ENCODE peak calls at places on chromosomes 16 and 17, in four cellular contexts. X, I, B and Y are unnamed samples.

GRCh38 chr17:67156269-67157199 is 88.5 kb downstream of the HELZ start:
- DNase-seq in I (no peak), X (no peak), B (no peak), Y (no peak)

GRCh38 chr16:8849411-8850011 is 19.3 kb downstream of the CARHSP1 start:
- DNase-seq in X (no peak), B (no peak), I (no peak), Y (no peak)

GRCh38 chr17:15303293-15303692 is 38.1 kb downstream of the TEKT3 start:
- DNase-seq in I (no peak), X (no peak), B (no peak), Y (no peak)

GRCh38 chr16:21656795-21657768 is 4.7 kb upstream of the IGSF6 start:
- DNase-seq in I (peak), B (peak), X (peak), Y (no peak)

GRCh38 chr17:63039899-63040602 is 74.0 kb downstream of the TANC2 start:
- DNase-seq in B (no peak), X (peak), I (no peak), Y (no peak)

GRCh38 chr16:29883987-29884386 is 15.4 kb downstream of the SEZ6L2 start:
- DNase-seq in B (no peak), X (peak), I (no peak), Y (no peak)

GRCh38 chr17:81877569-81877968 is 6.4 kb upstream of the ARHGDIA start:
- DNase-seq in I (no peak), X (no peak), B (no peak), Y (no peak)

GRCh38 chr17:35740216-35740615 is 8.8 kb downstream of the RASL10B start:
- DNase-seq in B (no peak), I (no peak), X (no peak), Y (no peak)

GRCh38 chr17:81025756-81026155 is 9.2 kb upstream of the BAIAP2 start:
- DNase-seq in I (no peak), X (no peak), B (no peak), Y (no peak)

GRCh38 chr17:61495161-61495857 is 43.1 kb downstream of the TBX4 start:
- DNase-seq in I (no peak), X (no peak), B (no peak), Y (no peak)

GRCh38 chr17:8855477-8856204 is 11.8 kb downstream of the PIK3R6 start:
- DNase-seq in B (peak), X (no peak), I (no peak), Y (no peak)

GRCh38 chr17:8125947-8126305 is 2.0 kb upstream of the HES7 start:
- DNase-seq in B (no peak), X (no peak), I (no peak), Y (no peak)

GRCh38 chr16:85149776-85150175 is 37.5 kb upstream of the CIBAR2 start:
- DNase-seq in X (no peak), B (no peak), I (no peak), Y (no peak)

GRCh38 chr16:87448866-87449265 is 44.0 kb downstream of the ZCCHC14 start:
- DNase-seq in B (no peak), X (no peak), I (no peak), Y (no peak)

GRCh38 chr17:62119373-62119772 is 54.3 kb upstream of the MED13 start:
- DNase-seq in I (no peak), X (no peak), B (no peak), Y (no peak)

GRCh38 chr16:28098959-28099945 is 35.7 kb upstream of the GSG1L start:
- DNase-seq in B (no peak), X (no peak), I (no peak), Y (no peak)

GRCh38 chr16:65121870-65122723 is at the start of gene CDH11:
- DNase-seq in I (no peak), B (no peak), X (no peak), Y (peak)

GRCh38 chr17:58356231-58356630 is 4.2 kb upstream of the SUPT4H1 start:
- DNase-seq in B (no peak), X (no peak), I (no peak), Y (no peak)

GRCh38 chr17:7025240-7025639 is 2.4 kb downstream of the BCL6B start:
- DNase-seq in X (no peak), I (no peak), B (no peak), Y (no peak)

GRCh38 chr16:20137194-20137593 is 63.5 kb upstream of the GPR139 start:
- DNase-seq in B (no peak), X (no peak), I (no peak), Y (no peak)

GRCh38 chr17:29170682-29171081 is 9.5 kb downstream of the MYO18A start:
- DNase-seq in I (no peak), B (no peak), X (no peak), Y (no peak)

GRCh38 chr17:66686601-66687000 is 148.3 kb upstream of the CACNG5 start:
- DNase-seq in X (no peak), I (no peak), B (no peak), Y (no peak)

GRCh38 chr16:3528406-3528805 is 27.6 kb downstream of the CLUAP1 start:
- DNase-seq in I (no peak), B (no peak), X (no peak), Y (no peak)

GRCh38 chr16:30609002-30609927 is 924 bp downstream of the ZNF689 start:
- DNase-seq in X (peak), B (no peak), I (no peak), Y (peak)

GRCh38 chr17:39787038-39787437 is 49.3 kb downstream of the GRB7 start:
- DNase-seq in I (no peak), B (no peak), X (no peak), Y (no peak)

GRCh38 chr16:53991181-53992056 is 287.5 kb downstream of the FTO start:
- DNase-seq in B (no peak), I (peak), X (peak), Y (no peak)

GRCh38 chr16:82059161-82059982 is 24.3 kb downstream of the HSD17B2 start:
- DNase-seq in X (no peak), I (no peak), B (no peak), Y (no peak)

DNA sequence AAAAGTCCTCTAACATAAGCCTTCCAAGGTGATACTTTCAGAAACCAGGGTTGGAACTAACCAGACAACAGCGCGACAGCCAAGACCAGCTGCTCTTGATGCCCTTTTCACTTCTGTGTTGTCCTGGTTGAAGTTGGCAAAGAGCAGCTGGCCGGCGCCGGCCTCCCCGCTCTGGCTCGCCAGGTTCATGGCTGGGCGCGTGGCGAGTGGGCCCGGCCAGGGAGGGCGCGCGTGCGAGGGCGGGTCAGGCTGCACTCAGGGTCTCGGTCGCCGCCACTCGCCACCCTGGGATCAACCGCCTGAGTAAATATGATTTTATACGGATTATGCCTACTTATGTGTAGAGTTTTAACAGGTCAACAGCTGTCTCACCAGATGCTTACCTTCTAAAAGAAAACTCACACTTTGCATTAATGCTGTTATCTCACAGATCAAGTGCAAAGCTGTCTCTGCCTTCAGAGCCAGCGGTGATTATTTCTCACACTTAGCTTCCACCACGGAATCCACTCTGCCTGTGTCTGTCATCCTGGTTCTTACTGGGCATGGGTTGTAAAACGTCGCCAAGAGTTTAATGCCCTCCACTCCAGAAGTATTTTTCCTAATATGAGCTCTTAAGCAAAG is 13.5 kb downstream of the KCTD2 start:
- DNase-seq in B (no peak), I (no peak), X (no peak), Y (no peak)
- TF ChIP-seq SUZ12 in B (no peak), I (no peak), X (no peak), Y (no peak)

DNA sequence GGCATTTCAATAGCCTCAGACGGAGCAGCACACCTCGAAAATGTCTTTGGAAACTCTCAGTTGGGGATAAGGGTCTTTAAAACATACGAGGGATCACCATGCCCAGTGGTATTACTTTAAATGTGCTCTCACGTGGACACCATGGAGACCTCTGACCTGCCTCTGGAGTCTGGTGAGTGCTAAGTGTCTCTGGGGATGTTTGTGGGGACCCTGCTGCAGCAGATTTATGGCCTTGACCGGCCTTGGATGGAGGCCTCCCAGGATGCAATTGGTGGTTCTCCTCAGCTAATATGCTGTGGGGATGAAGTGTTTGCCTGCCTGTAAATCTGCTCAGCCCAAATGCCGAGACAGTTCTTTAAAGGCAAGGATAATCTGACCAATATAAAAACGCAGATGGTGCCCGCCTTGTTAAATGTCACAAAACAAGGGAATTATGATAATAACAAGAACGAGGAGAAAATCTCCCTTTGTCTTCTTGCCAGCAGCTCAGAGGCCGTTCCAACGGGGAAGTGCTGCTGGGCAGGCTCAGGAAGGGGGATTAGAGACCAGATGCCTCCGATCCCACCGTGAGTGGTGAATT is 154.4 kb downstream of the ABCC12 start:
- DNase-seq in X (no peak), B (no peak), I (no peak), Y (peak)
- TF ChIP-seq SP1 in X (no peak), B (no peak), I (no peak), Y (no peak)

GRCh38 chr17:4256952-4257351 is 6.8 kb downstream of the ANKFY1 start:
- DNase-seq in I (no peak), B (no peak), X (no peak), Y (no peak)
- TF ChIP-seq SUZ12 in I (no peak), B (no peak), X (no peak), Y (no peak)

DNA sequence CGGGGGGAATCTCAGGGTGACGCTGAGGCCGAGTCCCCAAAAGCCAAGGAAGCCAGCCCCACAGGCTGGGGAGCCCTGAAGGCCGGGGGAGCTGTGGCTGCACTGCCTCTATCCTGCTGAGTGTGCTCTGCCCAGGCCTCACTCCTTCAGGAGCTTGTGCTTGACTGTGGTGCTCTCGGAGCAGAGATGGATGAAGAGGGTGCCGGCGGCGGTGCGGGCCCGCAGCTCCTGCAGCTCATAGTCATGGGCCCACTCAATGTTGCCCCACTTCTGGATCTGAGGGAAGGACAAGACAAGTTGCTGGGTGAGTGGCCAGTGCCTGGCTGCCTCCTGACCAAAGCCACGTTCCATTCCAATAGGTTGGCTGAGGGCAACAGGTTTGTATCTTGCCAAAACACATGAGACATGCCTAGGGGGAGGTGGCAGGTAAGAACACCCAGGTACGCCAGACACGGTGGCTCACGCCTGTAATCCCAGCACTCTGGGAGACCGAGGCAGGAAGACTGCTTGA is 20.5 kb downstream of the ATPAF2 start:
- DNase-seq in B (no peak), X (no peak), I (no peak), Y (no peak)
- TF ChIP-seq SP1 in B (no peak), X (no peak), I (no peak), Y (no peak)

GRCh38 chr17:32100971-32101631 is 41.2 kb upstream of the RHOT1 start:
- DNase-seq in I (no peak), X (no peak), B (no peak), Y (peak)
- TF ChIP-seq SUZ12 in I (no peak), X (no peak), B (no peak), Y (no peak)

GRCh38 chr17:22277595-22277994 is 585.3 kb downstream of the KCNJ18 start:
- DNase-seq in I (no peak), X (no peak), B (no peak), Y (no peak)

GRCh38 chr17:22273308-22273707 is 581.0 kb downstream of the KCNJ18 start:
- DNase-seq in B (no peak), X (no peak), I (no peak), Y (no peak)

GRCh38 chr17:22278302-22279275 is 586.3 kb downstream of the KCNJ18 start:
- DNase-seq in B (no peak), X (no peak), I (no peak), Y (no peak)
- TF ChIP-seq SP1 in B (no peak), X (no peak), I (no peak), Y (no peak)

GRCh38 chr16:583470-583814 is 6.4 kb upstream of the RAB40C start:
- DNase-seq in X (no peak), B (no peak), I (no peak), Y (no peak)

GRCh38 chr16:586047-586644 is 3.7 kb upstream of the RAB40C start:
- DNase-seq in B (no peak), X (no peak), I (no peak), Y (no peak)

GRCh38 chr16:583815-584591 is 5.9 kb upstream of the RAB40C start:
- DNase-seq in X (no peak), I (no peak), B (no peak), Y (no peak)

GRCh38 chr16:586645-587590 is 2.9 kb upstream of the RAB40C start:
- DNase-seq in X (no peak), B (no peak), I (no peak), Y (no peak)

GRCh38 chr16:585351-585750 is 4.5 kb upstream of the RAB40C start:
- DNase-seq in B (no peak), I (peak), X (no peak), Y (no peak)
- TF ChIP-seq SUZ12 in B (no peak), I (no peak), X (no peak), Y (no peak)

GRCh38 chr16:15398618-15399316 is 3.2 kb downstream of the MPV17L start:
- DNase-seq in X (no peak), B (no peak), I (peak), Y (no peak)

GRCh38 chr16:15401972-15402371 is 6.4 kb downstream of the MPV17L start:
- DNase-seq in I (no peak), B (no peak), X (no peak), Y (no peak)

GRCh38 chr16:15399317-15399716 is 3.8 kb downstream of the MPV17L start:
- DNase-seq in B (no peak), I (no peak), X (no peak), Y (no peak)

GRCh38 chr16:15404792-15405191 is 9.2 kb downstream of the MPV17L start:
- DNase-seq in X (no peak), B (no peak), I (no peak), Y (no peak)

GRCh38 chr16:15403392-15403995 is 7.9 kb downstream of the MPV17L start:
- DNase-seq in I (no peak), B (no peak), X (no peak), Y (no peak)
- TF ChIP-seq SP1 in I (no peak), B (no peak), X (no peak), Y (no peak)

DNA sequence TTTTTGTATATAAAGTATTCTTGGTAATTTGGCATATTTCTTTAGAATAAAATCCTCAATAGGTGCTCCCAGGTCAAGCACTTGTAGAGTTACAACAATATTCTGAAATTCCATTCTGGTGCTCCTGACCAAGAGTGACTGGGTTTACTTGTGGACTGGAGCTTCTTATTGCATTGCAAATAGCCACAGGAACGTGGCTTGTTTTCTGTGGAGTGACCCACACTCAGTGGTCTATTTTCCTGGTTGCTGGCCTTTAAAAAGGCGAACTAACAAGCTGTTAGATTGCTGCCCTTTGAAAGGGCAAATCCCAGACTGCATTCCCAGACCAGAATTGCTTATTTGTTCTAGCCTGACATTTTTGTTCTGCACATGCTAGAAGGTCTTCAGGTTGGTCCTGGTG is 658.8 kb upstream of the GOT2 start:
- DNase-seq in I (no peak), X (no peak), B (no peak), Y (no peak)
- TF ChIP-seq SUZ12 in I (no peak), X (no peak), B (no peak), Y (no peak)